ENCODE peak calls at places on chromosomes 12 and 14, in four cellular contexts. F is fibroblast of lung, T is OCI-LY7, A is IMR-90. R is an unnamed sample. For H3K4me1, the result is how much of the 10 kb centered on the place peaks cover.

GRCh38 chr14:63857467-63858030 is 4.7 kb downstream of the SYNE2 start:
- DNase-seq in T (no peak), F (peak), A (no peak), R (no peak)

GRCh38 chr12:70609203-70609602 is 28.0 kb downstream of the PTPRB start:
- DNase-seq in A (no peak), F (peak), T (no peak), R (no peak)

GRCh38 chr14:67729072-67729561 is 27.4 kb downstream of the RDH12 start:
- DNase-seq in A (no peak), T (no peak), F (no peak), R (no peak)

GRCh38 chr12:63845726-63846125 is 1.2 kb downstream of the SRGAP1 start:
- DNase-seq in T (no peak), F (peak), A (peak), R (peak)

GRCh38 chr12:96387981-96388380 is 12.3 kb downstream of the CDK17 start:
- DNase-seq in T (no peak), A (no peak), F (no peak), R (no peak)

GRCh38 chr12:25934461-25934860 is 24.0 kb upstream of the RASSF8 start:
- DNase-seq in A (no peak), T (no peak), F (no peak), R (no peak)

GRCh38 chr12:124829008-124829707 is 34.5 kb downstream of the SCARB1 start:
- DNase-seq in F (peak), T (no peak), A (peak), R (peak)

GRCh38 chr12:85993746-85994145 is 119.7 kb downstream of the NTS start:
- DNase-seq in F (no peak), T (no peak), A (no peak), R (no peak)

GRCh38 chr12:34599530-34600513 is 577.5 kb downstream of the ALG10 start:
- DNase-seq in F (no peak), T (no peak), A (no peak), R (peak)

GRCh38 chr12:45634273-45634917 is 95.1 kb upstream of the ARID2 start:
- DNase-seq in A (no peak), T (no peak), F (no peak), R (no peak)

GRCh38 chr14:35653045-35653444 is 119.1 kb downstream of the INSM2 start:
- DNase-seq in A (peak), T (no peak), F (no peak), R (no peak)

GRCh38 chr14:68771631-68772030 is 21.2 kb downstream of the ZFP36L1 start:
- DNase-seq in A (no peak), T (no peak), F (no peak), R (peak)

GRCh38 chr14:75049731-75050201 is 1.5 kb downstream of the MLH3 start:
- DNase-seq in T (no peak), A (no peak), F (no peak), R (no peak)

GRCh38 chr14:42224053-42224888 is 617.6 kb downstream of the LRFN5 start:
- DNase-seq in T (peak), F (peak), A (peak), R (peak)

GRCh38 chr12:112183141-112183581 is 57.8 kb downstream of the TRAFD1 start:
- DNase-seq in T (no peak), F (peak), A (peak), R (peak)

GRCh38 chr14:64773577-64773976 is 69.4 kb downstream of the PLEKHG3 start:
- DNase-seq in T (no peak), F (no peak), A (no peak), R (no peak)

GRCh38 chr14:69004731-69005431 is 25.8 kb upstream of the ACTN1 start:
- DNase-seq in A (peak), T (no peak), F (peak), R (no peak)

GRCh38 chr12:75825686-75826085 is 205.9 kb downstream of the PHLDA1 start:
- DNase-seq in T (no peak), F (peak), A (peak), R (no peak)

GRCh38 chr14:70098257-70098809 is 90.4 kb downstream of the SLC8A3 start:
- DNase-seq in A (no peak), T (no peak), F (peak), R (no peak)

GRCh38 chr12:65432606-65433005 is 154.1 kb downstream of the MSRB3 start:
- DNase-seq in F (no peak), A (no peak), T (no peak), R (no peak)

GRCh38 chr12:27013606-27014084 is 539 bp downstream of the TM7SF3 start:
- DNase-seq in T (peak), A (peak), F (peak), R (peak)

GRCh38 chr12:127893875-127894635 is 372.9 kb upstream of the TMEM132C start:
- DNase-seq in A (no peak), F (no peak), T (peak), R (no peak)

GRCh38 chr12:2507811-2508210 is 287.0 kb upstream of the FKBP4 start:
- DNase-seq in A (no peak), F (no peak), T (no peak), R (no peak)

GRCh38 chr12:132502149-132502881 is 12.4 kb downstream of the FBRSL1 start:
- DNase-seq in A (no peak), T (peak), F (no peak), R (no peak)

GRCh38 chr12:48334807-48335206 is 15.9 kb downstream of the ZNF641 start:
- DNase-seq in F (no peak), T (no peak), A (no peak), R (peak)

GRCh38 chr12:57888407-57889157 is 42.1 kb upstream of the CTDSP2 start:
- DNase-seq in A (peak), T (peak), F (peak), R (peak)

GRCh38 chr12:80099259-80099658 is at the start of gene OTOGL:
- DNase-seq in F (no peak), T (no peak), A (peak), R (peak)

GRCh38 chr12:50296554-50296953 is 13.2 kb upstream of the LIMA1 start:
- DNase-seq in A (no peak), F (no peak), T (no peak), R (no peak)

GRCh38 chr14:105075364-105076295 is 10.4 kb upstream of the GPR132 start:
- DNase-seq in T (no peak), A (peak), F (peak), R (peak)

GRCh38 chr12:70883855-70884254 is 36.7 kb downstream of the PTPRR start:
- DNase-seq in F (no peak), A (no peak), T (no peak), R (no peak)

GRCh38 chr12:13044859-13045384 is 741 bp downstream of the FAM234B start:
- DNase-seq in F (peak), T (no peak), A (no peak), R (peak)

GRCh38 chr12:118979763-118980406 is 1.5 kb upstream of the SRRM4 start:
- DNase-seq in T (peak), F (peak), A (peak), R (peak)
- TF ChIP-seq CTCF in T (peak), F (peak), A (peak), R (peak)

GRCh38 chr12:6225630-6226001 is 25.4 kb downstream of the CD9 start:
- DNase-seq in A (no peak), F (peak), T (no peak), R (no peak)

GRCh38 chr12:6222009-6222702 is 22.0 kb downstream of the CD9 start:
- DNase-seq in T (no peak), F (peak), A (no peak), R (no peak)

GRCh38 chr12:6224550-6224949 is 24.4 kb downstream of the CD9 start:
- DNase-seq in A (no peak), T (peak), F (peak), R (peak)

GRCh38 chr12:6221146-6221545 is 20.9 kb downstream of the CD9 start:
- DNase-seq in T (no peak), A (no peak), F (no peak), R (no peak)

GRCh38 chr12:6223545-6223944 is 23.3 kb downstream of the CD9 start:
- DNase-seq in A (no peak), F (no peak), T (no peak), R (no peak)
- H3K4me1 ChIP-seq in A (under half), F (under half), T (under half), R (under half)

DNA sequence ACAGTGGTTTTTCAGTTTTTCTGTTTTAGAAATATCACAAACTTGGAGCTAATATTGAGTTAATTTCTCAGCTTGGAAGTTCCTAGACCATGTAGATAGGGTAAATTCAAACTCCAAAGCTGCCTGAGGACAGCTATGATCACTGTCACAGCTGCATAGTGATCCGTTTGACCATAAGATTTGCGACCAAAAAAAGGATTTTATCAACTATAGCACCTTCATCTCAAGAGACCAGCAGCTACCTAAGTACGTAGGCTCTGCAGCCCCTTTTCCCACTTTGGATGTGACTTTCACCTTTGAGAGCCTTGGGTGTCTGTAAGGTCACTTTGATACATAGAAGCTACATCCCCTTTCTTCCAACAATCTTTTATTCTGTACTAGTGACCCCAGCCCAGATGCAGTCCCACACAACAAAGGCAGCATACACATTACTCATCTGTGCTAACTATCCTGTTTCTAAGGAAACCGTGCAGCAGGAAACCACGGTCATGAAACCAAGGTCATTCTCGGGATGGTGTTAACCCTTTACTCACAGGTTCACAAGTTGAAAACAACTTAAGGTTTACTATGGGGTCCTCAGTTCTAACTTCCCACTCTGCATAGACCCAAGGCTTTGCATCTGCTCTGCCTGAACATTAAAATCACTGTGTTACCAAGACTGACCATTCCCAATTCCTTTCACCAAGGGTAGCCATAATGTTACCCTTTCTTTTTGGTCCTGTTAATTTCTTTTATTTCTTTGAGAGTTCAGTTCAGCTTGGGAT is 75.4 kb downstream of the IFT81 start:
- DNase-seq in F (peak), A (peak), T (peak), R (peak)
- H2AFZ ChIP-seq in F (no peak), A (peak), T (peak), R (no peak)

DNA sequence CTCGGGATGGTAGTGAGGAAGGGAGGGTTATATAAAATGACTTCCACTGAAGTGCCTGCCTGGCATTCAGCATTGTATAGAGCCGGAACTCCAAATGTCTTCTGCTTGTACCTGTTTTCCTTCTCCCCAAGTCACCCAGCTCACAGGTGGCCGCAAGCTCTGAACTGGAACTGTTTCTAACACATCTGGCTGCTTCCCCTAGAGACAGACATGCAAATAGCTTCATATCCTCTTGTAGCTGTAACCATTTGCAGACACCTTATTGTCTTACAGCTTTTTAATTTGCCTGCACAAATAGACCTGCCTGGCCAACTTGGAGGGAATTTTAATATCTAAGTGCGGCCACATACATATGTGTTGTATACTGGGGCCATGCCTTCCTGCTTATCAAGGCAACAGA is 126.0 kb downstream of the CHST11 start:
- DNase-seq in T (peak), F (no peak), A (no peak), R (no peak)
- TF ChIP-seq CTCF in T (no peak), F (no peak), A (no peak), R (no peak)

GRCh38 chr14:20415723-20416622 is 2.7 kb upstream of the TEP1 start:
- DNase-seq in T (peak), A (peak), F (peak), R (peak)
- H3K4me1 ChIP-seq in T (under half), A (under half), F (under half), R (under half)